ENCODE peak calls at places on chromosomes 13 and 19, in six cellular contexts. One of them, this sample, is unnamed. For H3K27me3 and H3K4me1, the result is how much of the 10 kb centered on the place peaks cover.

GRCh38 chr19:17469371-17470203 is 737 bp upstream of the SLC27A1 start:
- DNase-seq in SJSA1: peak
- DNase-seq in ascending aorta: peak
- DNase-seq in IMR-90: peak
- DNase-seq in A673: peak
- DNase-seq in left ventricle myocardium inferior: peak
- DNase-seq in this sample: peak

GRCh38 chr19:21052902-21053301 is 29.1 kb upstream of the ZNF714 start:
- DNase-seq in left ventricle myocardium inferior: no peak
- DNase-seq in ascending aorta: no peak
- DNase-seq in IMR-90: no peak
- DNase-seq in SJSA1: no peak
- DNase-seq in A673: no peak
- DNase-seq in this sample: no peak

GRCh38 chr13:37791699-37792098 is 77.9 kb downstream of the TRPC4 start:
- DNase-seq in left ventricle myocardium inferior: no peak
- DNase-seq in IMR-90: peak
- DNase-seq in SJSA1: no peak
- DNase-seq in ascending aorta: no peak
- DNase-seq in A673: peak
- DNase-seq in this sample: no peak

GRCh38 chr19:34669305-34669704 is 7.7 kb downstream of the SCGB2B2 start:
- DNase-seq in A673: no peak
- DNase-seq in left ventricle myocardium inferior: no peak
- DNase-seq in IMR-90: no peak
- DNase-seq in SJSA1: no peak
- DNase-seq in ascending aorta: no peak
- DNase-seq in this sample: peak

GRCh38 chr19:10760268-10760944 is 42.5 kb downstream of the DNM2 start:
- DNase-seq in A673: peak
- DNase-seq in left ventricle myocardium inferior: no peak
- DNase-seq in SJSA1: no peak
- DNase-seq in IMR-90: no peak
- DNase-seq in ascending aorta: no peak
- DNase-seq in this sample: no peak

GRCh38 chr19:3368848-3369336 is 2.5 kb downstream of the NFIC start:
- DNase-seq in A673: no peak
- DNase-seq in ascending aorta: no peak
- DNase-seq in IMR-90: peak
- DNase-seq in SJSA1: peak
- DNase-seq in left ventricle myocardium inferior: no peak
- DNase-seq in this sample: no peak

GRCh38 chr13:21175656-21176194 is 627 bp downstream of the SKA3 start:
- DNase-seq in SJSA1: no peak
- DNase-seq in IMR-90: peak
- DNase-seq in ascending aorta: no peak
- DNase-seq in left ventricle myocardium inferior: no peak
- DNase-seq in A673: peak
- DNase-seq in this sample: no peak

GRCh38 chr19:13844130-13844631 is 32.8 kb upstream of the NANOS3 start:
- DNase-seq in IMR-90: no peak
- DNase-seq in left ventricle myocardium inferior: no peak
- DNase-seq in ascending aorta: no peak
- DNase-seq in SJSA1: no peak
- DNase-seq in A673: no peak
- DNase-seq in this sample: no peak

GRCh38 chr19:46442808-46443450 is 14.2 kb upstream of the PNMA8C start:
- DNase-seq in ascending aorta: no peak
- DNase-seq in A673: peak
- DNase-seq in SJSA1: peak
- DNase-seq in left ventricle myocardium inferior: no peak
- DNase-seq in IMR-90: peak
- DNase-seq in this sample: no peak

GRCh38 chr13:112073245-112074138 is 6.5 kb downstream of the SOX1 start:
- DNase-seq in A673: no peak
- DNase-seq in left ventricle myocardium inferior: no peak
- DNase-seq in IMR-90: no peak
- DNase-seq in SJSA1: no peak
- DNase-seq in ascending aorta: no peak
- DNase-seq in this sample: no peak

GRCh38 chr19:50555033-50555432 is 13.2 kb downstream of the LRRC4B start:
- DNase-seq in IMR-90: no peak
- DNase-seq in left ventricle myocardium inferior: no peak
- DNase-seq in A673: no peak
- DNase-seq in SJSA1: no peak
- DNase-seq in ascending aorta: no peak
- DNase-seq in this sample: no peak
- H3K27me3 ChIP-seq in IMR-90: under half
- H3K27me3 ChIP-seq in left ventricle myocardium inferior: half or more
- H3K27me3 ChIP-seq in A673: under half
- H3K27me3 ChIP-seq in SJSA1: half or more
- H3K27me3 ChIP-seq in ascending aorta: under half
- H3K27me3 ChIP-seq in this sample: under half

GRCh38 chr19:40339018-40339728 is 9.0 kb downstream of the C19orf47 start:
- DNase-seq in ascending aorta: no peak
- DNase-seq in SJSA1: no peak
- DNase-seq in A673: no peak
- DNase-seq in left ventricle myocardium inferior: no peak
- DNase-seq in IMR-90: no peak
- DNase-seq in this sample: no peak
- H3K4me3 ChIP-seq in ascending aorta: no peak
- H3K4me3 ChIP-seq in SJSA1: no peak
- H3K4me3 ChIP-seq in A673: no peak
- H3K4me3 ChIP-seq in left ventricle myocardium inferior: no peak
- H3K4me3 ChIP-seq in IMR-90: no peak
- H3K4me3 ChIP-seq in this sample: no peak

DNA sequence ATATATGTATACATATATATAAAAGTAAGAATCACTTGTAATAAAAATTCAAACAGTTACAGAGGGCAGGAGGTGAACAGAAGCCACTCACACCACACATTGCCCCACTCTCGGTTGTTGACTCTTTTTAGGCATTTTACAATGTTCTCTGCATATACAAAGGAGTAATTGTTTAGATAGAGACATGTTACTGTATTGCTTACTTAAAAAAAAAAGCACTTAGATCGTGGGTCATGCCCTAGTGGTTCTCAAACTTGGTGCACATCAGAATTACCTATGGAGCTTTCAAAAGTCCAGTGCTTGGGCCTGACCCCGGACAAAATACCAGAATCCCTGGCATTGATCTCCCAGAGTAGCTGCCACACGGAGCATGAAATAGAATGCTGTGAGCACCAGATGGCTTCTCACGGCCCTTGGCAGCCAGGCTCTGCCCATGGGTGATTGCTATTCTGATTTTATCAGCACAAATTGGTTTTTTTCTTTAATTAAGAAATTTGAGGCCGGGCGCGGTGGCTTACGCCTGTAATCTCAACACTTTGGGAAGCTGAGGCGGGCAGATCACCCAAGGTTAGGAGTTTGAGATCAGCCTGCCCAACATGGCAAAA is 20.0 kb downstream of the ACP7 start:
- DNase-seq in ascending aorta: no peak
- DNase-seq in IMR-90: no peak
- DNase-seq in A673: no peak
- DNase-seq in SJSA1: no peak
- DNase-seq in left ventricle myocardium inferior: no peak
- DNase-seq in this sample: no peak
- H3K4me1 ChIP-seq in ascending aorta: under half
- H3K4me1 ChIP-seq in IMR-90: under half
- H3K4me1 ChIP-seq in A673: under half
- H3K4me1 ChIP-seq in SJSA1: under half
- H3K4me1 ChIP-seq in left ventricle myocardium inferior: under half
- H3K4me1 ChIP-seq in this sample: under half

GRCh38 chr19:29851769-29852521 is 40.2 kb downstream of the CCNE1 start:
- DNase-seq in A673: no peak
- DNase-seq in left ventricle myocardium inferior: no peak
- DNase-seq in ascending aorta: no peak
- DNase-seq in SJSA1: no peak
- DNase-seq in IMR-90: no peak
- DNase-seq in this sample: no peak

GRCh38 chr19:29854033-29854432 is 42.2 kb downstream of the CCNE1 start:
- DNase-seq in A673: no peak
- DNase-seq in IMR-90: no peak
- DNase-seq in SJSA1: no peak
- DNase-seq in left ventricle myocardium inferior: no peak
- DNase-seq in ascending aorta: no peak
- DNase-seq in this sample: no peak

GRCh38 chr19:29858000-29858596 is 46.3 kb downstream of the CCNE1 start:
- DNase-seq in A673: peak
- DNase-seq in left ventricle myocardium inferior: no peak
- DNase-seq in IMR-90: no peak
- DNase-seq in SJSA1: no peak
- DNase-seq in ascending aorta: no peak
- DNase-seq in this sample: peak

GRCh38 chr19:29855771-29856510 is 44.1 kb downstream of the CCNE1 start:
- DNase-seq in SJSA1: no peak
- DNase-seq in IMR-90: no peak
- DNase-seq in ascending aorta: no peak
- DNase-seq in A673: no peak
- DNase-seq in left ventricle myocardium inferior: no peak
- DNase-seq in this sample: no peak

DNA sequence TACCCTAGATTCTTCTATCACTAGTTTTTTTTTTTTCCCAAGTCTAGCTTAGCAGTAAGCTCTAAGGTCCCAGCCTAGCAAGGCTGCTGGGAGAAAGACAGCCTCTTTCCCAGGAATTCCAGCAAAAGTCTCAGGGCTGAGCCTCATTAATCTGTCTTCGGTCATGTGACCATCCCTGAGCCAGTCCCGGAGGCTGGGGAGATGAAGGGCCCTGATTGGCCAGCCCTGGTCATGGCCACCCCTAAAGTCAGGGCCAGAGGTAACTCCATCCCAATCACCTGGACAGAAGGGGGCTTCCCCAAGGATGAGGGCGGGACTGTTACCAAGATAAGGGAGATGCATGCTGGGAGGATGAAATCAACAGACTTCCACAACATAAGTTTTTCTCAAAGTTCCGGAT is 43.3 kb downstream of the CCNE1 start:
- DNase-seq in ascending aorta: no peak
- DNase-seq in IMR-90: no peak
- DNase-seq in A673: no peak
- DNase-seq in SJSA1: no peak
- DNase-seq in left ventricle myocardium inferior: no peak
- DNase-seq in this sample: no peak
- H3K27me3 ChIP-seq in ascending aorta: under half
- H3K27me3 ChIP-seq in IMR-90: under half
- H3K27me3 ChIP-seq in A673: under half
- H3K27me3 ChIP-seq in SJSA1: under half
- H3K27me3 ChIP-seq in left ventricle myocardium inferior: half or more
- H3K27me3 ChIP-seq in this sample: under half

DNA sequence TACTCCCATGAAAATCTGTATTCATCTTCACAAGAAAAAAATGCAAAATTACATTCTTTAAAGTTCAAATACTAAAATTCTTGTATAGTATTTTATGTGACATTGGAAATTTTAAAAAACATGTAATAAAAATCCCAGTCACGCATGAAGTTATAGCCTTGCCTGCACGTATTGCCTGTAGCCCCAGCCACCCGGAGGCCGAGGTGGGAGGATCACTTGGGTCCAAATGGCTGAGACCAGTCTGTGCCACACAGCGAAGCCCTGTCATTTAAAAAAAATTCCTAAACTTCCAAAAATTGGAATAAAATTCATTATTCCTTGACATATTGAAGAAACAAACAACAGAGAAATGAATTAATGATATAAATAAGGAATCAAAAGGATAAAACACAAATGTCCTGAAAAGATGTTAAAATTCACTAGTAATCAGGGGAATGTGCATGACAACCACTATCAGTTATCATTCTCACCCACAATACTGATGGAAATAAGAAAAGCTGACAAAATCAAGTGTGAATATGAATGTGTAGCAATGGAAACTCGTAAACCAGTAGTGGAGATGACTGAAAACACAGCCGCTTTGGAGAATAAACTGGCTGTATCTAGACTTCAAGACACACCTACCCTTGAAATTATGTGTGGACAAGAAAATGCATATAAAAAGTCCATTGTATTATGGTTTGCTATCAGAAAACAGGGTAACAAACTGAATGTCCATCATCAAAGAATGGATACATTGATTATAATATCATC is 7.5 kb downstream of the CARD8 start:
- DNase-seq in ascending aorta: no peak
- DNase-seq in IMR-90: no peak
- DNase-seq in left ventricle myocardium inferior: no peak
- DNase-seq in A673: no peak
- DNase-seq in SJSA1: no peak
- DNase-seq in this sample: no peak
- H3K4me3 ChIP-seq in ascending aorta: peak
- H3K4me3 ChIP-seq in IMR-90: no peak
- H3K4me3 ChIP-seq in left ventricle myocardium inferior: peak
- H3K4me3 ChIP-seq in A673: peak
- H3K4me3 ChIP-seq in SJSA1: no peak
- H3K4me3 ChIP-seq in this sample: no peak

GRCh38 chr13:110265682-110266430 is 41.1 kb downstream of the COL4A1 start:
- DNase-seq in SJSA1: no peak
- DNase-seq in left ventricle myocardium inferior: peak
- DNase-seq in A673: no peak
- DNase-seq in ascending aorta: peak
- DNase-seq in IMR-90: no peak
- DNase-seq in this sample: peak

GRCh38 chr13:110266431-110266809 is 40.5 kb downstream of the COL4A1 start:
- DNase-seq in SJSA1: no peak
- DNase-seq in ascending aorta: no peak
- DNase-seq in A673: no peak
- DNase-seq in left ventricle myocardium inferior: no peak
- DNase-seq in IMR-90: no peak
- DNase-seq in this sample: no peak

GRCh38 chr13:110264685-110265275 is 42.2 kb downstream of the COL4A1 start:
- DNase-seq in ascending aorta: no peak
- DNase-seq in IMR-90: no peak
- DNase-seq in A673: no peak
- DNase-seq in left ventricle myocardium inferior: no peak
- DNase-seq in SJSA1: no peak
- DNase-seq in this sample: no peak

GRCh38 chr13:110263906-110264305 is 43.1 kb downstream of the COL4A1 start:
- DNase-seq in SJSA1: no peak
- DNase-seq in ascending aorta: no peak
- DNase-seq in left ventricle myocardium inferior: peak
- DNase-seq in IMR-90: no peak
- DNase-seq in A673: no peak
- DNase-seq in this sample: no peak

GRCh38 chr13:110265341-110265681 is 41.6 kb downstream of the COL4A1 start:
- DNase-seq in A673: no peak
- DNase-seq in left ventricle myocardium inferior: no peak
- DNase-seq in ascending aorta: no peak
- DNase-seq in SJSA1: no peak
- DNase-seq in IMR-90: no peak
- DNase-seq in this sample: no peak
- H3K4me1 ChIP-seq in A673: under half
- H3K4me1 ChIP-seq in left ventricle myocardium inferior: half or more
- H3K4me1 ChIP-seq in ascending aorta: half or more
- H3K4me1 ChIP-seq in SJSA1: under half
- H3K4me1 ChIP-seq in IMR-90: under half
- H3K4me1 ChIP-seq in this sample: under half

This sample was measured in right lobe of liver.